ENCODE peak calls at places on chromosomes 11 and 22, in five cellular contexts. O, Y, F, A and X are unnamed samples. For H3K36me3, H3K4me1 and H3K9me3, the result is how much of the 10 kb centered on the place peaks cover.

GRCh38 chr11:119373917-119374631 is 7.4 kb downstream of the USP2 start:
- DNase-seq in F (peak), O (peak), Y (peak), A (no peak), X (peak)

GRCh38 chr11:74269161-74269809 is 42.2 kb downstream of the P4HA3 start:
- DNase-seq in O (peak), F (no peak), A (no peak), Y (no peak), X (peak)

GRCh38 chr22:40463727-40464126 is 93.3 kb downstream of the SGSM3 start:
- DNase-seq in Y (no peak), A (no peak), F (no peak), O (peak), X (no peak)

GRCh38 chr22:31952459-31952858 is 8.1 kb downstream of the YWHAH start:
- DNase-seq in Y (no peak), A (no peak), O (no peak), F (no peak), X (no peak)

GRCh38 chr22:23522642-23523251 is 57.3 kb downstream of the IGLL1 start:
- DNase-seq in A (no peak), F (no peak), O (no peak), Y (no peak), X (no peak)

GRCh38 chr11:11436715-11437313 is 83.8 kb upstream of the CSNK2A3 start:
- DNase-seq in O (no peak), F (no peak), Y (no peak), A (no peak), X (no peak)

GRCh38 chr11:36744375-36745168 is 146.5 kb upstream of the RAG2 start:
- DNase-seq in Y (peak), A (peak), F (peak), O (peak), X (peak)

GRCh38 chr22:36334081-36334831 is 53.5 kb downstream of the MYH9 start:
- DNase-seq in A (no peak), O (peak), F (no peak), Y (peak), X (peak)

GRCh38 chr11:33089776-33090175 is 50.4 kb downstream of the TCP11L1 start:
- DNase-seq in F (no peak), A (no peak), Y (no peak), O (no peak), X (no peak)

GRCh38 chr11:120869097-120869496 is 154.8 kb upstream of the TBCEL start:
- DNase-seq in A (no peak), O (no peak), F (no peak), Y (no peak), X (no peak)

GRCh38 chr11:107427569-107428180 is 29.9 kb downstream of the CWF19L2 start:
- DNase-seq in A (no peak), F (no peak), Y (no peak), O (no peak), X (no peak)

GRCh38 chr11:100578966-100579365 is 108.1 kb upstream of the ARHGAP42 start:
- DNase-seq in Y (no peak), F (no peak), A (no peak), O (no peak), X (no peak)

GRCh38 chr11:128026596-128026995 is 560.8 kb downstream of the ETS1 start:
- DNase-seq in Y (no peak), O (no peak), A (no peak), F (no peak), X (no peak)

GRCh38 chr22:50544746-50545253 is 899 bp upstream of the KLHDC7B start:
- DNase-seq in A (peak), F (peak), O (no peak), Y (peak), X (no peak)

GRCh38 chr11:117720061-117720511 is 76.9 kb downstream of the DSCAML1 start:
- DNase-seq in O (no peak), A (no peak), Y (no peak), F (no peak), X (no peak)

GRCh38 chr11:75668508-75669297 is at the start of gene MAP6:
- DNase-seq in F (no peak), A (no peak), O (no peak), Y (peak), X (no peak)

GRCh38 chr11:44855138-44855849 is 95.4 kb downstream of the TP53I11 start:
- DNase-seq in F (no peak), O (no peak), Y (no peak), A (no peak), X (no peak)

GRCh38 chr11:134414772-134415765 is 3.0 kb upstream of the B3GAT1 start:
- DNase-seq in O (no peak), A (no peak), F (no peak), Y (no peak), X (no peak)

GRCh38 chr22:30718938-30719337 is 24.3 kb downstream of the OSBP2 start:
- DNase-seq in O (no peak), A (no peak), F (no peak), Y (no peak), X (no peak)

GRCh38 chr11:75031771-75032549 is 43.2 kb downstream of the NEU3 start:
- DNase-seq in F (peak), O (peak), A (peak), Y (peak), X (peak)

GRCh38 chr11:7555067-7555699 is 41.4 kb downstream of the PPFIBP2 start:
- DNase-seq in Y (peak), A (peak), F (peak), O (no peak), X (no peak)

GRCh38 chr11:3159296-3160190 is 5.6 kb downstream of the OSBPL5 start:
- DNase-seq in O (no peak), A (peak), F (peak), Y (no peak), X (no peak)

GRCh38 chr11:130051077-130051476 is 18.6 kb upstream of the APLP2 start:
- DNase-seq in O (no peak), Y (no peak), F (no peak), A (no peak), X (no peak)

GRCh38 chr11:21364866-21365624 is 695.7 kb downstream of the NELL1 start:
- DNase-seq in O (no peak), F (no peak), A (no peak), Y (no peak), X (no peak)

GRCh38 chr22:28132466-28132865 is 213.4 kb upstream of the PITPNB start:
- DNase-seq in Y (no peak), O (no peak), F (no peak), A (no peak), X (no peak)

GRCh38 chr11:133818302-133818701 is 27.0 kb downstream of the SPATA19 start:
- DNase-seq in Y (no peak), O (no peak), F (no peak), A (no peak), X (no peak)

GRCh38 chr22:26763633-26764295 is 106.4 kb downstream of the MIAT start:
- DNase-seq in Y (no peak), A (no peak), O (no peak), F (no peak), X (no peak)

GRCh38 chr11:71999360-71999759 is 651 bp downstream of the IL18BP start:
- DNase-seq in A (no peak), Y (no peak), F (peak), O (no peak), X (no peak)

GRCh38 chr11:123191939-123192338 is 3.1 kb downstream of the CLMP start:
- DNase-seq in A (no peak), O (no peak), F (no peak), Y (no peak), X (no peak)

GRCh38 chr11:65112551-65113360 is 1.1 kb downstream of the TM7SF2 start:
- DNase-seq in F (peak), O (peak), Y (peak), A (peak), X (peak)
- H3K36me3 ChIP-seq in F (under half), O (under half), Y (under half), A (under half), X (under half)

DNA sequence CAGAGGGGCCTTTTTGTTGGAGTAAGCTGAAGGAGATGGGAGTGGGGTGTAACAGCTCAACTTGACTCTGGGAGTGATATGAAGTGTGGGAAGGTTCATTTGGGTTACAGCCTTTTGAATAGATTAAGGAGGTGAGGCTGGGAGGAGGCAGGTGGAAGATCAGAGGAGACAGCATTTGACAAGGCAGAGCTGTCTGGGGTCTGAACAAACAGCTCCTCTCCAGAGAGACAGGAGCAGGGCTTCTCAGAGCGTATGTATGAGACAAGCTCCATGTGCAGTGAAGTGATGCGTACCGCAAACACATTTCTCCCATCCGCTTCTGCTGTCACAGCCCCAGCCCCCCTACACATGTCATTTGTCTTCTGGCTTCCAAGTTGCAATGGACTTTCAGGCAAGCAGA is 137.1 kb upstream of the E2F8 start:
- DNase-seq in O (no peak), Y (no peak), F (no peak), A (no peak), X (no peak)
- H3K4me1 ChIP-seq in O (under half), Y (under half), F (under half), A (under half), X (under half)

DNA sequence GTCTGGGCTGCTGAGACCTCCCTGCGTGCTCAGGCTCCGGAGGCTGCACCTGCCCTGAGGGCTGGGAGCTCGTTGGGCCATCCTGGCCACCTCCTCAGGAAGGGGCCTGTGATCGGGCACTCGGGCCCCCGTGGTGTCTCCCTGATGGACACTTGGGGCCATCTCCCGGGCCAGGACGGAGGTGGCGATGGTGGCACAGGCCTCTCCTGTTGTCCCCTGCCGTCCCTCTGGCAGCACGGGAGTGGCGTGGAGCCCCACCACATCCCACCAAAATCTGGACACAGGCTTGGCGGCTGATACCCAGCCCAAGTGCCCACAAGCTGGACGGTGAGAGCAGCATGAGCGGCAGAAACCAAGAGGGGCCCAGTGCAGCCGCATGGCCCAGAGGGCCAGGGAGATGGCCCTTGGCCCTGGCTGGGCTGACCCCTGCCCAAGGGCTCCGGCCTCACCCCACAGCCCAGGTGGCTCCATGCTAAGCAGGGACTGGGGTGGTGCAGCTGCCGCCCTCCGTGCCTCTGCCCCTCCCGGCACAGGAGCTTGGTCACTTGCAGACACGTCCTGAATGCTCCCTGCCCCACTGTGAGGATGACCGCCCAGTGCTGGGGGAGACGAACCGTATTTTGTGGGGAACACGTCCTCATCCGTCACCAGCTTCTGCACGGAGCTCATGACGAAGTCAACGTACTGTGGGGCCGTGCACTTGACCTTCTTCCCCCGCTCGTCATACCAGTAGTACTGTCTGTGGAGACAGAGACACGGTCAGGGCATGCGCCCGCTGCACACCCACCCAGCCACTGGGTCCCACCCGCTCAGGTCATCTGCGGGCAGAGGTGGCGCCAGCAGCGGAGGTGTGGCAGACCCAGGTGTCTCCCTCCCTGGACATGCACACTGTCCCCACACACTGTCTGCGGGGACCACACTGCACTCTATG is 15.6 kb downstream of the MOB2 start:
- DNase-seq in Y (no peak), O (no peak), A (peak), F (no peak), X (peak)
- H3K9me3 ChIP-seq in Y (under half), O (under half), A (under half), F (under half), X (under half)

DNA sequence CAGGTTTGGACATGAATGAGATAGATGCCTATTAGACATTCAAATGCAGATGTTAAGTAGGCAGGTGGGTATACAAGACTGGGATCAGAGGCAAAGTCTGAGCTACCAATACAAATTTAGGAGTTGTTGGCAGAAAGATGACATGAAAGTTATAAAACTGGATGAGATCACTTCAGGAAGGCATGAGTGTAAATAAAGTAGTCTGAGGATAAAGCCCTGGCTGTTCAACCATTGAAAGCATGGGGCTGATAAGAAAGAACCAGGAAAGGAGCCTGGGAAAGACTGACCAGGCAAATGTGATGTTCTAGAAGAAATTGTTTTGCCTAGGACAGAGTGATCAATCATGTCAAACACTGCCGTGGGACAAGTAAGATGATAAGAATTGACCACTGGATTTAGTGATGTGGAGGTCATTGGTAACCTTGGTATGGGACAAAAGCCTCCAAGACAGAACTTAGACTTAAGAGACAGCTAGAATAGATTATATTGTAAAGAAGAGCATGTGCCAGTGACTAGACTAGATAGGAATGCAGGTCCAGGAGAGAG is 98.5 kb downstream of the EHF start:
- DNase-seq in A (no peak), O (no peak), Y (no peak), F (no peak), X (no peak)
- H3K36me3 ChIP-seq in A (under half), O (under half), Y (under half), F (under half), X (under half)

GRCh38 chr11:47372422-47372821 is 5.9 kb downstream of the SPI1 start:
- DNase-seq in O (no peak), F (no peak), Y (no peak), A (peak), X (no peak)
- H3K4me1 ChIP-seq in O (under half), F (under half), Y (under half), A (under half), X (under half)

GRCh38 chr11:30174265-30175022 is 56.4 kb upstream of the FSHB start:
- DNase-seq in Y (no peak), A (no peak), O (no peak), F (no peak), X (no peak)
- H3K9me3 ChIP-seq in Y (under half), A (under half), O (under half), F (under half), X (under half)

GRCh38 chr22:47517062-47517461 is 754.6 kb downstream of the TBC1D22A start:
- DNase-seq in F (no peak), A (no peak), Y (no peak), O (no peak), X (no peak)
- H3K36me3 ChIP-seq in F (under half), A (under half), Y (under half), O (under half), X (under half)